ENCODE peak calls at places on chromosomes 1 and 21, in five cellular contexts. H is sigmoid colon; M is stimulated activated naive CD8-positive, alpha-beta T cell treated with anti-CD3 and anti-CD28 coated beads, Interleukin-15, amount 100 ng/mL, for 72 hours; C is SHP77; A is fibroblast of mammary gland. B is an unnamed sample.

GRCh38 chr1:22021061-22021460 is 19.6 kb downstream of the CELA3A start:
- DNase-seq in H (no peak), M (no peak), C (no peak), A (no peak), B (no peak)

GRCh38 chr1:53677486-53677885 is 61.5 kb downstream of the GLIS1 start:
- DNase-seq in H (no peak), M (no peak), C (no peak), A (no peak), B (no peak)

GRCh38 chr1:160236806-160237205 is 25.5 kb downstream of the DCAF8 start:
- DNase-seq in H (no peak), M (no peak), C (no peak), A (no peak), B (no peak)

GRCh38 chr1:228464487-228464983 is 22.6 kb upstream of the RNF187 start:
- DNase-seq in H (peak; percentile 78), M (peak; percentile 89), C (peak; percentile 95), A (peak; percentile 76), B (no peak)

GRCh38 chr1:8241417-8242014 is 76.4 kb upstream of the SLC45A1 start:
- DNase-seq in H (no peak), M (no peak), C (no peak), A (no peak), B (no peak)

GRCh38 chr1:228276361-228276831 is 68.6 kb downstream of the OBSCN start:
- DNase-seq in H (peak; percentile 70), M (no peak), C (no peak), A (no peak), B (no peak)

GRCh38 chr21:44299458-44300261 is at the start of gene PFKL:
- DNase-seq in H (peak; percentile 81), M (peak; percentile 71), C (no peak), A (peak; percentile 15), B (peak; percentile 89)

GRCh38 chr1:116375165-116375883 is 2.3 kb downstream of the ATP1A1 start:
- DNase-seq in H (no peak), M (no peak), C (no peak), A (peak; percentile 53), B (no peak)

GRCh38 chr1:77888071-77888428 is 374 bp upstream of the NEXN start:
- DNase-seq in H (no peak), M (no peak), C (no peak), A (peak; percentile 77), B (no peak)

GRCh38 chr1:237580726-237581125 is 310.0 kb downstream of the ZP4 start:
- DNase-seq in H (no peak), M (no peak), C (no peak), A (no peak), B (no peak)

GRCh38 chr21:21001591-21002100 is 3.4 kb downstream of the NCAM2 start:
- DNase-seq in H (no peak), M (no peak), C (no peak), A (no peak), B (no peak)

GRCh38 chr1:211708006-211708405 is 32.6 kb upstream of the NEK2 start:
- DNase-seq in H (no peak), M (no peak), C (no peak), A (no peak), B (no peak)

GRCh38 chr1:76176020-76176419 is 101.5 kb downstream of the ST6GALNAC3 start:
- DNase-seq in H (no peak), M (no peak), C (no peak), A (no peak), B (no peak)

GRCh38 chr1:212668477-212668876 is 31.2 kb downstream of the BATF3 start:
- DNase-seq in H (no peak), M (no peak), C (no peak), A (no peak), B (no peak)

GRCh38 chr1:206506803-206507394 is 432 bp upstream of the RASSF5 start:
- DNase-seq in H (no peak), M (no peak), C (no peak), A (no peak), B (peak; percentile 73)

GRCh38 chr1:215566556-215567490 is at the start of gene KCTD3:
- DNase-seq in H (peak; percentile 89), M (peak; percentile 42), C (peak; percentile 74), A (peak; percentile 72), B (peak; percentile 89)

GRCh38 chr1:72282271-72282656 is at the start of gene NEGR1:
- DNase-seq in H (peak; percentile 87), M (peak; percentile 17), C (peak; percentile 50), A (peak; percentile 69), B (peak; percentile 68)